ENCODE peak calls at places on chromosomes 7 and 10, in eight cellular contexts. One of them, this sample, is unnamed.
A peak's percentile ranks its signal among the peaks of the same experiment; 100 is the strongest.

GRCh38 chr10:126902157-126902556 is 3.1 kb upstream of the DOCK1 start:
- DNase-seq in DND-41: no peak
- DNase-seq in right lobe of liver: no peak
- DNase-seq in neuronal stem cell: no peak
- DNase-seq in spleen: peak; percentile 35
- DNase-seq in hepatocyte: peak; percentile 50
- DNase-seq in left ventricle myocardium inferior: no peak
- DNase-seq in left lung: no peak
- DNase-seq in this sample: peak; percentile 92

GRCh38 chr10:88952647-88953111 is at the start of gene ACTA2:
- DNase-seq in DND-41: no peak
- DNase-seq in right lobe of liver: no peak
- DNase-seq in neuronal stem cell: no peak
- DNase-seq in spleen: no peak
- DNase-seq in hepatocyte: peak; percentile 25
- DNase-seq in left ventricle myocardium inferior: peak; percentile 31
- DNase-seq in left lung: no peak
- DNase-seq in this sample: no peak

GRCh38 chr7:97015787-97016391 is 8.7 kb downstream of the DLX5 start:
- DNase-seq in DND-41: no peak
- DNase-seq in right lobe of liver: no peak
- DNase-seq in neuronal stem cell: no peak
- DNase-seq in spleen: no peak
- DNase-seq in hepatocyte: no peak
- DNase-seq in left ventricle myocardium inferior: no peak
- DNase-seq in left lung: no peak
- DNase-seq in this sample: no peak

GRCh38 chr10:32147730-32148129 is 91.5 kb upstream of the KIF5B start:
- DNase-seq in DND-41: no peak
- DNase-seq in right lobe of liver: no peak
- DNase-seq in neuronal stem cell: no peak
- DNase-seq in spleen: no peak
- DNase-seq in hepatocyte: no peak
- DNase-seq in left ventricle myocardium inferior: no peak
- DNase-seq in left lung: no peak
- DNase-seq in this sample: no peak

GRCh38 chr7:69622014-69622818 is 23.9 kb downstream of the AUTS2 start:
- DNase-seq in DND-41: no peak
- DNase-seq in right lobe of liver: no peak
- DNase-seq in neuronal stem cell: no peak
- DNase-seq in spleen: no peak
- DNase-seq in hepatocyte: no peak
- DNase-seq in left ventricle myocardium inferior: no peak
- DNase-seq in left lung: no peak
- DNase-seq in this sample: no peak

GRCh38 chr10:17386616-17387075 is 67.7 kb downstream of the ST8SIA6 start:
- DNase-seq in DND-41: no peak
- DNase-seq in right lobe of liver: no peak
- DNase-seq in neuronal stem cell: no peak
- DNase-seq in spleen: no peak
- DNase-seq in hepatocyte: no peak
- DNase-seq in left ventricle myocardium inferior: peak; percentile 45
- DNase-seq in left lung: no peak
- DNase-seq in this sample: no peak

GRCh38 chr7:12322287-12322902 is 81.3 kb downstream of the VWDE start:
- DNase-seq in DND-41: no peak
- DNase-seq in right lobe of liver: no peak
- DNase-seq in neuronal stem cell: no peak
- DNase-seq in spleen: no peak
- DNase-seq in hepatocyte: peak; percentile 13
- DNase-seq in left ventricle myocardium inferior: no peak
- DNase-seq in left lung: no peak
- DNase-seq in this sample: no peak

GRCh38 chr10:227014-227413 is 91.8 kb downstream of the ZMYND11 start:
- DNase-seq in DND-41: no peak
- DNase-seq in right lobe of liver: no peak
- DNase-seq in neuronal stem cell: no peak
- DNase-seq in spleen: no peak
- DNase-seq in hepatocyte: no peak
- DNase-seq in left ventricle myocardium inferior: no peak
- DNase-seq in left lung: no peak
- DNase-seq in this sample: no peak

GRCh38 chr7:131501422-131501821 is 55.0 kb downstream of the PODXL start:
- DNase-seq in DND-41: peak; percentile 71
- DNase-seq in right lobe of liver: no peak
- DNase-seq in neuronal stem cell: no peak
- DNase-seq in spleen: no peak
- DNase-seq in hepatocyte: no peak
- DNase-seq in left ventricle myocardium inferior: no peak
- DNase-seq in left lung: no peak
- DNase-seq in this sample: no peak
- H3K36me3 ChIP-seq in DND-41: peaks cover 18% of the 10 kb centered on the region
- H3K36me3 ChIP-seq in right lobe of liver: no peaks in the 10 kb centered on the region
- H3K36me3 ChIP-seq in neuronal stem cell: peaks cover 16% of the 10 kb centered on the region
- H3K36me3 ChIP-seq in spleen: peaks cover 47% of the 10 kb centered on the region
- H3K36me3 ChIP-seq in hepatocyte: no peaks in the 10 kb centered on the region
- H3K36me3 ChIP-seq in left ventricle myocardium inferior: peaks cover 54% of the 10 kb centered on the region
- H3K36me3 ChIP-seq in left lung: peaks cover 57% of the 10 kb centered on the region
- H3K36me3 ChIP-seq in this sample: peaks cover 15% of the 10 kb centered on the region

DNA sequence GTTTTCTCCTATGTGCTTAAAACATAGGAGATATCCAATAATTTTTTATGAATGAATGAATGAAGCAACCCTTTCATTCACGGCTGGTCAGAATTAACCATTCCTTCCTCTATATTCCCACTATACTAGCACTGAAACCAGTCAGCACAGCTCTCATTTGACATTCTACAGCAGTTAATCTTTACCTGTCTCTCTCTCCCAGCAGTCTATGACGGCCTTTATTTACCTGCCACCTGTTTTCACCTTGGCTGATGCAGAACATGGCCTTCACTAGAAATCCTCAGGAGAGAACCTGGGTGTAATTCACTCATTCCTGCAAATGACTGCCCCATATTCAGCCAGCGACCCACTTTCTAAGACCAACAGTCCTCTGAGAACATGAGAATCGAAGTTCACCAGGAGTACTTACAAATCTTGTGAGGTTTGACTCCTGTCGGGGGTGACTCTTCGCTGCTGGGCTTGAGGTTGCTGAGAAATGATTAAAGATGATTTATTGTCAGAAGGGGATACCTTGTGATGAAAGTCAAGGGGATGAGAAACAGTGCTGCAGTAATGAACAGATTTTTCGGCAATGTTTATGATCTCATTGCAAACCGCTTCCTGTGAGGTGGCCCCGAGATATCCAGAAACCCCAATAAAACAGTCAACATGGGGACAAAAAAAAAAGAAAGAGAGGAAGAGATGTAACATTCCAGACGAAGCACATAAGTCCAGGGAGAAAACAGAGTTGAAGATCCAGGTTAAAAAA is 30.9 kb upstream of the PDLIM1 start:
- DNase-seq in DND-41: no peak
- DNase-seq in right lobe of liver: no peak
- DNase-seq in neuronal stem cell: no peak
- DNase-seq in spleen: no peak
- DNase-seq in hepatocyte: no peak
- DNase-seq in left ventricle myocardium inferior: no peak
- DNase-seq in left lung: no peak
- DNase-seq in this sample: no peak
- H3K36me3 ChIP-seq in DND-41: no peaks in the 10 kb centered on the region
- H3K36me3 ChIP-seq in right lobe of liver: peaks cover 25% of the 10 kb centered on the region
- H3K36me3 ChIP-seq in neuronal stem cell: peaks cover 4% of the 10 kb centered on the region
- H3K36me3 ChIP-seq in spleen: no peaks in the 10 kb centered on the region
- H3K36me3 ChIP-seq in hepatocyte: no peaks in the 10 kb centered on the region
- H3K36me3 ChIP-seq in left ventricle myocardium inferior: peaks cover 75% of the 10 kb centered on the region
- H3K36me3 ChIP-seq in left lung: peaks cover 7% of the 10 kb centered on the region
- H3K36me3 ChIP-seq in this sample: no peaks in the 10 kb centered on the region

DNA sequence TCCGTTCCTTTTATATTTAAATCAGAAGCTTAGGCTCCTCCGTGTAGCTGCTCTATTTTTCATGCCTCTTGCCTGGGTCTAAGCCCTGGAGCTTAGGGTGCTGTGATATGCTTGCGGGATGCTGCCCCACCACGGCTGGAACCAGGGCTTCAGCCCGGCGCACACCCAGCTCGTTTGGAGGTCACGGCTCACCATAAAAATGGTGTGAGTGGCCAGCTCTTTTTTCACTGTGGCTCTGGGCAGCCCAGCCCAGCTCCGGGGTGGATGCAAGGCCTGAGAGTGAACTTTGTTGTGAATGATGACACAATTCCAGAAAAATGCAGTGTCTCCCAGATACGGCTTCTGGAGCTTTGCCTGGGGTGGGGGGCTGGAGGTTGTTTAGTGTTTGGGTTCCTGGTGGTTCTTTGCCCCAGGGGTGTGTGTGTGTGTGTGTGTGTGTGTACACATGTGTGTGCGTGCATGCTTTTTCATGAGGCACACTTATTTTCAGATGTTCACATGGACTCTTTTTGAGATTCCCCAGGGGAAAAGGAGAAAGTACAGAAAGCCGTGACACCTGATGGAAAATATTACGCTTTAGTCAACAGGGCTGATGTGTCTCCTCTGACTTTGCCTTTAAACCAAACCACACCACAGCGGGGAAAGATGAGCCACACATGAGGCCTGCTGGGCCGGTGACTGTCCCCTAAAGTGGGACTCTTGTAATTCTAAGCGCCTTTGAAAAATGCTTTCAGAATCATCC is 46.2 kb downstream of the GRK5 start:
- DNase-seq in DND-41: no peak
- DNase-seq in right lobe of liver: peak; percentile 86
- DNase-seq in neuronal stem cell: no peak
- DNase-seq in spleen: peak; percentile 65
- DNase-seq in hepatocyte: peak; percentile 88
- DNase-seq in left ventricle myocardium inferior: peak; percentile 75
- DNase-seq in left lung: no peak
- DNase-seq in this sample: no peak
- H3K36me3 ChIP-seq in DND-41: no peaks in the 10 kb centered on the region
- H3K36me3 ChIP-seq in right lobe of liver: no peaks in the 10 kb centered on the region
- H3K36me3 ChIP-seq in neuronal stem cell: no peaks in the 10 kb centered on the region
- H3K36me3 ChIP-seq in spleen: peaks cover 10% of the 10 kb centered on the region
- H3K36me3 ChIP-seq in hepatocyte: no peaks in the 10 kb centered on the region
- H3K36me3 ChIP-seq in left ventricle myocardium inferior: no peaks in the 10 kb centered on the region
- H3K36me3 ChIP-seq in left lung: no peaks in the 10 kb centered on the region
- H3K36me3 ChIP-seq in this sample: no peaks in the 10 kb centered on the region

GRCh38 chr7:137873979-137874378 is 27.2 kb upstream of the DGKI start:
- DNase-seq in DND-41: no peak
- DNase-seq in right lobe of liver: no peak
- DNase-seq in neuronal stem cell: no peak
- DNase-seq in spleen: no peak
- DNase-seq in hepatocyte: no peak
- DNase-seq in left ventricle myocardium inferior: no peak
- DNase-seq in left lung: no peak
- DNase-seq in this sample: no peak
- H3K36me3 ChIP-seq in DND-41: peaks cover 2% of the 10 kb centered on the region
- H3K36me3 ChIP-seq in right lobe of liver: peaks cover 30% of the 10 kb centered on the region
- H3K36me3 ChIP-seq in neuronal stem cell: peaks cover 8% of the 10 kb centered on the region
- H3K36me3 ChIP-seq in spleen: peaks cover 70% of the 10 kb centered on the region
- H3K36me3 ChIP-seq in hepatocyte: no peaks in the 10 kb centered on the region
- H3K36me3 ChIP-seq in left ventricle myocardium inferior: peaks cover 16% of the 10 kb centered on the region
- H3K36me3 ChIP-seq in left lung: peaks cover 52% of the 10 kb centered on the region
- H3K36me3 ChIP-seq in this sample: peaks cover 47% of the 10 kb centered on the region

DNA sequence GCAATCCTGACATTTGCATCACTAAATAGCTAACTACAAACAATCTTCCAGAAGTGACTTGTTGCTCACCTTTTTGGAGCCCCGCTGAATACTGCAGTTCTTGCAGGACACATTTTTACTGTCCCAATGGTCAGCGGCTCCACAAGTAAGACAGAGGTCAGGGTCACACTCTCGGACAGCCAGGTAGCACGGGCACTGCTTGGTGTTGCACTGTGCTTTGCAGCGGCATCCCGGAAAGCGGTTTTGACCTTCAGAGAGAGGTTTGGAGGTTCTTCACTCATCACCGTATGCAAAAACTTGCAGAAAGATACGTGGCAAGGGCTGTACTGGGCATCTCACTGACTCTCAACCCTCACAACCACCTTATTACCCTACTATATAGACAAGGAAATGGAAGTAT is 70.2 kb downstream of the EZH2 start:
- DNase-seq in DND-41: no peak
- DNase-seq in right lobe of liver: no peak
- DNase-seq in neuronal stem cell: no peak
- DNase-seq in spleen: no peak
- DNase-seq in hepatocyte: no peak
- DNase-seq in left ventricle myocardium inferior: no peak
- DNase-seq in left lung: no peak
- DNase-seq in this sample: no peak
- H3K36me3 ChIP-seq in DND-41: peaks cover 100% of the 10 kb centered on the region
- H3K36me3 ChIP-seq in right lobe of liver: no peaks in the 10 kb centered on the region
- H3K36me3 ChIP-seq in neuronal stem cell: peaks cover 33% of the 10 kb centered on the region
- H3K36me3 ChIP-seq in spleen: peaks cover 94% of the 10 kb centered on the region
- H3K36me3 ChIP-seq in hepatocyte: no peaks in the 10 kb centered on the region
- H3K36me3 ChIP-seq in left ventricle myocardium inferior: peaks cover 3% of the 10 kb centered on the region
- H3K36me3 ChIP-seq in left lung: peaks cover 52% of the 10 kb centered on the region
- H3K36me3 ChIP-seq in this sample: peaks cover 84% of the 10 kb centered on the region